ENCODE peak calls at places on chromosomes 16 and 17, in ten cellular contexts. E is Panc1; K is fibroblast of lung; U is HepG2; V is AG04450; M is CD8-positive, alpha-beta T cell; Y is WERI-Rb-1; I is pancreas; A is dorsolateral prefrontal cortex; D is ovary. J is an unnamed sample.

GRCh38 chr17:18194394-18194793 is 10.8 kb downstream of the ALKBH5 start:
- DNase-seq in U (no peak), Y (no peak), M (no peak), A (no peak), K (no peak), I (no peak), D (no peak), V (no peak), E (no peak), J (no peak)

GRCh38 chr16:81739503-81739902 is 39.6 kb upstream of the PLCG2 start:
- DNase-seq in D (no peak), A (no peak), Y (no peak), I (no peak), M (no peak), K (no peak), V (no peak), U (no peak), E (no peak), J (no peak)

GRCh38 chr16:53528797-53529196 is 25.8 kb upstream of the AKTIP start:
- DNase-seq in E (no peak), M (no peak), D (no peak), Y (no peak), K (no peak), A (no peak), U (no peak), V (no peak), I (no peak), J (no peak)

GRCh38 chr17:83190601-83191387 is 111.4 kb downstream of the METRNL start:
- DNase-seq in D (peak; percentile 16), K (no peak), E (no peak), M (no peak), A (no peak), I (no peak), U (no peak), V (no peak), Y (peak; percentile 6), J (no peak)

GRCh38 chr16:85004587-85005205 is 6.6 kb downstream of the ZDHHC7 start:
- DNase-seq in V (peak; percentile 88), M (no peak), D (no peak), K (peak; percentile 90), E (no peak), A (no peak), U (no peak), Y (no peak), I (no peak), J (no peak)

GRCh38 chr17:79244665-79245064 is 170.0 kb downstream of the ENGASE start:
- DNase-seq in I (no peak), Y (no peak), D (no peak), M (no peak), V (no peak), E (no peak), K (no peak), U (no peak), A (no peak), J (no peak)

GRCh38 chr16:25914357-25914962 is 222.7 kb downstream of the HS3ST4 start:
- DNase-seq in E (no peak), M (no peak), I (no peak), Y (no peak), U (no peak), A (no peak), V (no peak), D (no peak), K (no peak), J (no peak)

GRCh38 chr16:87635541-87636049 is 33.3 kb downstream of the JPH3 start:
- DNase-seq in D (peak; percentile 56), M (peak; percentile 66), A (peak; percentile 73), I (peak; percentile 37), K (peak; percentile 28), U (peak; percentile 47), V (no peak), Y (peak; percentile 54), E (peak; percentile 20), J (peak; percentile 35)

GRCh38 chr16:53502331-53503269 is at the start of gene AKTIP:
- DNase-seq in A (no peak), E (no peak), U (no peak), I (peak; percentile 81), D (peak; percentile 46), M (peak; percentile 38), Y (peak; percentile 70), V (no peak), K (peak; percentile 39), J (peak; percentile 19)

GRCh38 chr17:57286372-57287105 is 30.2 kb downstream of the MSI2 start:
- DNase-seq in V (no peak), E (no peak), I (no peak), Y (no peak), K (no peak), U (no peak), M (no peak), D (peak; percentile 50), A (no peak), J (no peak)

GRCh38 chr16:12293017-12293618 is 316.6 kb downstream of the SNX29 start:
- DNase-seq in E (no peak), M (no peak), V (no peak), U (no peak), D (no peak), K (no peak), Y (peak; percentile 60), I (no peak), A (no peak), J (no peak)

GRCh38 chr17:9987779-9988585 is 82.9 kb upstream of the RCVRN start:
- DNase-seq in E (peak; percentile 8), K (peak; percentile 40), D (peak; percentile 48), I (no peak), V (no peak), U (peak; percentile 18), M (no peak), A (no peak), Y (peak; percentile 34), J (no peak)

GRCh38 chr17:60086822-60087591 is 8.3 kb upstream of the HEATR6 start:
- DNase-seq in U (no peak), M (no peak), K (peak; percentile 51), E (no peak), D (no peak), Y (peak; percentile 22), A (no peak), V (no peak), I (no peak), J (no peak)

GRCh38 chr16:85329999-85330693 is 217.9 kb upstream of the CIBAR2 start:
- DNase-seq in Y (peak; percentile 50), E (no peak), I (no peak), U (no peak), V (no peak), D (no peak), M (no peak), K (no peak), A (no peak), J (no peak)

GRCh38 chr17:33948299-33948698 is 306.8 kb upstream of the CCL2 start:
- DNase-seq in D (no peak), V (no peak), Y (peak; percentile 94), U (no peak), E (no peak), M (no peak), K (no peak), I (no peak), A (no peak), J (no peak)

GRCh38 chr16:252366-253337 is 18.0 kb downstream of the FAM234A start:
- DNase-seq in D (no peak), E (no peak), Y (no peak), A (no peak), K (no peak), M (no peak), V (no peak), U (no peak), I (no peak), J (no peak)

GRCh38 chr16:4593069-4593468 is 21.6 kb downstream of the UBALD1 start:
- DNase-seq in Y (peak; percentile 49), M (no peak), D (no peak), I (no peak), K (no peak), U (no peak), A (no peak), V (no peak), E (no peak), J (no peak)

GRCh38 chr17:901964-902363 is 77.6 kb downstream of the NXN start:
- DNase-seq in U (no peak), Y (no peak), A (no peak), V (no peak), I (no peak), E (no peak), K (no peak), M (no peak), D (no peak), J (no peak)

GRCh38 chr17:897970-898619 is 81.5 kb downstream of the NXN start:
- DNase-seq in U (no peak), D (no peak), I (no peak), Y (peak; percentile 83), E (no peak), K (no peak), V (no peak), A (no peak), M (no peak), J (no peak)

GRCh38 chr17:902463-902862 is 77.1 kb downstream of the NXN start:
- DNase-seq in V (no peak), E (no peak), K (no peak), I (no peak), M (no peak), A (no peak), Y (no peak), D (no peak), U (no peak), J (no peak)

GRCh38 chr17:896439-896838 is 83.1 kb downstream of the NXN start:
- DNase-seq in D (no peak), E (no peak), A (no peak), M (no peak), I (no peak), Y (no peak), V (no peak), U (no peak), K (peak; percentile 55), J (no peak)

GRCh38 chr17:900336-900735 is 79.2 kb downstream of the NXN start:
- DNase-seq in K (no peak), A (no peak), U (no peak), D (no peak), M (no peak), Y (no peak), E (no peak), V (no peak), I (no peak), J (no peak)
- H3K27ac ChIP-seq in K (no peak overlapping the region), A (no peak overlapping the region), U (no peak overlapping the region), D (no peak overlapping the region), M (no peak overlapping the region), Y (no peak overlapping the region), E (no peak overlapping the region), V (no peak overlapping the region), I (no peak overlapping the region), J (no peak overlapping the region)

GRCh38 chr16:67407176-67407787 is 9.0 kb downstream of the ZDHHC1 start:
- DNase-seq in K (no peak), E (no peak), V (no peak), Y (no peak), A (no peak), M (no peak), U (no peak), D (peak; percentile 20), I (no peak), J (no peak)
- H3K27ac ChIP-seq in K (peak overlapping the region; percentile 75), E (no peak overlapping the region), V (peak overlapping the region; percentile 88), Y (no peak overlapping the region), A (no peak overlapping the region), M (no peak overlapping the region), U (no peak overlapping the region), D (no peak overlapping the region), I (no peak overlapping the region), J (no peak overlapping the region)

GRCh38 chr17:74599023-74599399 is 6.9 kb upstream of the CD300LD start:
- DNase-seq in D (no peak), A (no peak), Y (no peak), E (no peak), K (no peak), I (no peak), U (no peak), M (no peak), V (no peak), J (no peak)
- H3K27ac ChIP-seq in D (no peak overlapping the region), A (no peak overlapping the region), Y (no peak overlapping the region), E (no peak overlapping the region), K (no peak overlapping the region), I (no peak overlapping the region), U (no peak overlapping the region), M (no peak overlapping the region), V (no peak overlapping the region), J (no peak overlapping the region)

GRCh38 chr17:72458301-72458700 is 337.5 kb downstream of the SOX9 start:
- DNase-seq in V (no peak), Y (no peak), U (no peak), M (no peak), A (no peak), K (no peak), E (no peak), D (no peak), I (no peak), J (no peak)
- H3K27ac ChIP-seq in V (no peak overlapping the region), Y (no peak overlapping the region), U (no peak overlapping the region), M (no peak overlapping the region), A (no peak overlapping the region), K (no peak overlapping the region), E (peak overlapping the region; percentile 98), D (no peak overlapping the region), I (no peak overlapping the region), J (no peak overlapping the region)

J was measured in effector memory CD4-positive, alpha-beta T cell.